ENCODE peak calls at places on chromosomes 4 and X, in nine cellular contexts. V, J, W, T, B, H, R, Z and P are unnamed samples.

GRCh38 chr4:107913283-107913899 is 18.0 kb upstream of the CYP2U1 start:
- DNase-seq in W (no peak), V (peak; percentile 65), Z (peak; percentile 43), R (peak; percentile 9), J (peak; percentile 53), H (peak; percentile 73), T (no peak), B (peak; percentile 45), P (no peak)

GRCh38 chr4:2411786-2412510 is 6.5 kb downstream of the ZFYVE28 start:
- DNase-seq in V (no peak), R (no peak), B (no peak), J (no peak), W (no peak), T (no peak), Z (no peak), H (no peak), P (no peak)

GRCh38 chr4:2288051-2288541 is 26.2 kb upstream of the MXD4 start:
- DNase-seq in H (no peak), R (no peak), J (peak; percentile 9), V (no peak), B (no peak), W (no peak), T (no peak), Z (no peak), P (peak; percentile 36)

GRCh38 chrX:20059467-20060128 is 57.1 kb downstream of the MAP7D2 start:
- DNase-seq in T (no peak), W (no peak), B (no peak), R (no peak), Z (no peak), V (no peak), H (no peak), J (no peak), P (no peak)

GRCh38 chr4:184937745-184938144 is 80.5 kb upstream of the HELT start:
- DNase-seq in W (no peak), Z (no peak), R (no peak), J (no peak), V (no peak), B (peak; percentile 38), T (no peak), H (no peak), P (no peak)

GRCh38 chr4:82652062-82652461 is 90.3 kb upstream of the TMEM150C start:
- DNase-seq in Z (no peak), B (no peak), J (no peak), H (no peak), V (no peak), T (no peak), W (no peak), R (no peak), P (no peak)

GRCh38 chrX:17682259-17682658 is 55.0 kb upstream of the SCML1 start:
- DNase-seq in W (no peak), J (no peak), R (no peak), H (no peak), Z (no peak), V (no peak), T (no peak), B (no peak), P (no peak)

GRCh38 chr4:184824776-184825393 is 883 bp downstream of the ACSL1 start:
- DNase-seq in H (no peak), R (no peak), V (no peak), W (no peak), J (no peak), T (no peak), B (no peak), Z (peak; percentile 9), P (no peak)

GRCh38 chr4:10524196-10524833 is 67.1 kb upstream of the ZNF518B start:
- DNase-seq in J (no peak), T (no peak), W (no peak), H (peak; percentile 2), R (no peak), V (no peak), Z (no peak), B (no peak), P (no peak)